ENCODE peak calls at places on chromosomes 4 and X, in seven cellular contexts. One of them, this sample, is unnamed.
A peak's percentile ranks its signal among the peaks of the same experiment; 100 is the strongest.

GRCh38 chr4:61332671-61333070 is 132.5 kb downstream of the ADGRL3 start:
- DNase-seq in CD8-positive, alpha-beta memory T cell: no peak
- DNase-seq in pancreas: no peak
- DNase-seq in GM03348: no peak
- DNase-seq in HEK293T: no peak
- DNase-seq in SIG-M5: no peak
- DNase-seq in left cardiac atrium: no peak
- DNase-seq in this sample: no peak

GRCh38 chr4:138562544-138562961 is 320.4 kb upstream of the SLC7A11 start:
- DNase-seq in CD8-positive, alpha-beta memory T cell: no peak
- DNase-seq in pancreas: no peak
- DNase-seq in GM03348: peak; percentile 62
- DNase-seq in HEK293T: no peak
- DNase-seq in SIG-M5: no peak
- DNase-seq in left cardiac atrium: no peak
- DNase-seq in this sample: no peak

GRCh38 chr4:70958681-70959080 is 34.8 kb upstream of the DCK start:
- DNase-seq in CD8-positive, alpha-beta memory T cell: no peak
- DNase-seq in pancreas: no peak
- DNase-seq in GM03348: peak; percentile 86
- DNase-seq in HEK293T: no peak
- DNase-seq in SIG-M5: no peak
- DNase-seq in left cardiac atrium: no peak
- DNase-seq in this sample: no peak

GRCh38 chrX:148416142-148416541 is 84.3 kb upstream of the AFF2 start:
- DNase-seq in CD8-positive, alpha-beta memory T cell: no peak
- DNase-seq in pancreas: no peak
- DNase-seq in GM03348: no peak
- DNase-seq in HEK293T: no peak
- DNase-seq in SIG-M5: no peak
- DNase-seq in left cardiac atrium: no peak
- DNase-seq in this sample: no peak

GRCh38 chr4:163558539-163559044 is 64.1 kb downstream of the TMA16 start:
- DNase-seq in CD8-positive, alpha-beta memory T cell: peak; percentile 36
- DNase-seq in pancreas: no peak
- DNase-seq in GM03348: no peak
- DNase-seq in HEK293T: no peak
- DNase-seq in SIG-M5: no peak
- DNase-seq in left cardiac atrium: no peak
- DNase-seq in this sample: no peak

GRCh38 chr4:156732634-156733033 is 239.0 kb downstream of the PDGFC start:
- DNase-seq in CD8-positive, alpha-beta memory T cell: no peak
- DNase-seq in pancreas: no peak
- DNase-seq in GM03348: no peak
- DNase-seq in HEK293T: no peak
- DNase-seq in SIG-M5: no peak
- DNase-seq in left cardiac atrium: no peak
- DNase-seq in this sample: no peak

GRCh38 chrX:81195712-81196111 is 6.0 kb downstream of the HMGN5 start:
- DNase-seq in CD8-positive, alpha-beta memory T cell: peak; percentile 24
- DNase-seq in pancreas: peak; percentile 53
- DNase-seq in GM03348: peak; percentile 32
- DNase-seq in HEK293T: peak; percentile 58
- DNase-seq in SIG-M5: peak; percentile 0
- DNase-seq in left cardiac atrium: peak; percentile 50
- DNase-seq in this sample: peak; percentile 52

GRCh38 chr4:129929052-129929451 is 833.1 kb downstream of the C4orf33 start:
- DNase-seq in CD8-positive, alpha-beta memory T cell: no peak
- DNase-seq in pancreas: no peak
- DNase-seq in GM03348: no peak
- DNase-seq in HEK293T: peak; percentile 4
- DNase-seq in SIG-M5: no peak
- DNase-seq in left cardiac atrium: no peak
- DNase-seq in this sample: no peak

GRCh38 chr4:24763631-24764302 is 31.6 kb upstream of the SOD3 start:
- DNase-seq in CD8-positive, alpha-beta memory T cell: no peak
- DNase-seq in pancreas: no peak
- DNase-seq in GM03348: peak; percentile 65
- DNase-seq in HEK293T: no peak
- DNase-seq in SIG-M5: no peak
- DNase-seq in left cardiac atrium: no peak
- DNase-seq in this sample: no peak

GRCh38 chrX:80667967-80668366 is 141.7 kb downstream of the BRWD3 start:
- DNase-seq in CD8-positive, alpha-beta memory T cell: no peak
- DNase-seq in pancreas: no peak
- DNase-seq in GM03348: no peak
- DNase-seq in HEK293T: no peak
- DNase-seq in SIG-M5: no peak
- DNase-seq in left cardiac atrium: no peak
- DNase-seq in this sample: no peak

GRCh38 chr4:155891058-155891457 is 12.4 kb upstream of the TDO2 start:
- DNase-seq in CD8-positive, alpha-beta memory T cell: no peak
- DNase-seq in pancreas: no peak
- DNase-seq in GM03348: no peak
- DNase-seq in HEK293T: no peak
- DNase-seq in SIG-M5: no peak
- DNase-seq in left cardiac atrium: no peak
- DNase-seq in this sample: no peak

GRCh38 chrX:341541-342101 is 23.0 kb upstream of the GTPBP6 start:
- DNase-seq in CD8-positive, alpha-beta memory T cell: no peak
- DNase-seq in pancreas: no peak
- DNase-seq in GM03348: no peak
- DNase-seq in HEK293T: no peak
- DNase-seq in SIG-M5: no peak
- DNase-seq in left cardiac atrium: no peak
- DNase-seq in this sample: no peak

GRCh38 chr4:40289366-40290188 is 45.6 kb upstream of the CHRNA9 start:
- DNase-seq in CD8-positive, alpha-beta memory T cell: no peak
- DNase-seq in pancreas: no peak
- DNase-seq in GM03348: no peak
- DNase-seq in HEK293T: no peak
- DNase-seq in SIG-M5: peak; percentile 48
- DNase-seq in left cardiac atrium: no peak
- DNase-seq in this sample: no peak

GRCh38 chr4:66298596-66298995 is 628.3 kb upstream of the EPHA5 start:
- DNase-seq in CD8-positive, alpha-beta memory T cell: no peak
- DNase-seq in pancreas: no peak
- DNase-seq in GM03348: no peak
- DNase-seq in HEK293T: no peak
- DNase-seq in SIG-M5: no peak
- DNase-seq in left cardiac atrium: no peak
- DNase-seq in this sample: no peak

GRCh38 chr4:169215656-169216055 is 55.1 kb downstream of the SH3RF1 start:
- DNase-seq in CD8-positive, alpha-beta memory T cell: no peak
- DNase-seq in pancreas: no peak
- DNase-seq in GM03348: no peak
- DNase-seq in HEK293T: no peak
- DNase-seq in SIG-M5: no peak
- DNase-seq in left cardiac atrium: no peak
- DNase-seq in this sample: no peak

GRCh38 chr4:173522874-173523395 is 7.1 kb downstream of the HAND2 start:
- DNase-seq in CD8-positive, alpha-beta memory T cell: no peak
- DNase-seq in pancreas: no peak
- DNase-seq in GM03348: no peak
- DNase-seq in HEK293T: no peak
- DNase-seq in SIG-M5: no peak
- DNase-seq in left cardiac atrium: peak; percentile 44
- DNase-seq in this sample: no peak

GRCh38 chrX:148552775-148553174 is 52.4 kb downstream of the AFF2 start:
- DNase-seq in CD8-positive, alpha-beta memory T cell: no peak
- DNase-seq in pancreas: no peak
- DNase-seq in GM03348: no peak
- DNase-seq in HEK293T: peak; percentile 17
- DNase-seq in SIG-M5: no peak
- DNase-seq in left cardiac atrium: no peak
- DNase-seq in this sample: no peak

GRCh38 chr4:78764498-78764961 is 11.6 kb upstream of the BMP2K start:
- DNase-seq in CD8-positive, alpha-beta memory T cell: no peak
- DNase-seq in pancreas: no peak
- DNase-seq in GM03348: no peak
- DNase-seq in HEK293T: no peak
- DNase-seq in SIG-M5: no peak
- DNase-seq in left cardiac atrium: no peak
- DNase-seq in this sample: no peak

GRCh38 chrX:12693754-12694153 is 97.5 kb upstream of the PRPS2 start:
- DNase-seq in CD8-positive, alpha-beta memory T cell: no peak
- DNase-seq in pancreas: no peak
- DNase-seq in GM03348: no peak
- DNase-seq in HEK293T: no peak
- DNase-seq in SIG-M5: no peak
- DNase-seq in left cardiac atrium: no peak
- DNase-seq in this sample: no peak

GRCh38 chr4:105106416-105106815 is 40.3 kb upstream of the TET2 start:
- DNase-seq in CD8-positive, alpha-beta memory T cell: no peak
- DNase-seq in pancreas: no peak
- DNase-seq in GM03348: no peak
- DNase-seq in HEK293T: no peak
- DNase-seq in SIG-M5: no peak
- DNase-seq in left cardiac atrium: no peak
- DNase-seq in this sample: no peak

GRCh38 chr4:127632420-127633403 is at the start of gene INTU:
- DNase-seq in CD8-positive, alpha-beta memory T cell: no peak
- DNase-seq in pancreas: peak; percentile 93
- DNase-seq in GM03348: peak; percentile 94
- DNase-seq in HEK293T: peak; percentile 93
- DNase-seq in SIG-M5: peak; percentile 70
- DNase-seq in left cardiac atrium: peak; percentile 97
- DNase-seq in this sample: peak; percentile 95

GRCh38 chr4:37068580-37068979 is 176.0 kb upstream of the NWD2 start:
- DNase-seq in CD8-positive, alpha-beta memory T cell: no peak
- DNase-seq in pancreas: no peak
- DNase-seq in GM03348: no peak
- DNase-seq in HEK293T: no peak
- DNase-seq in SIG-M5: no peak
- DNase-seq in left cardiac atrium: no peak
- DNase-seq in this sample: no peak

GRCh38 chr4:90597927-90598326 is 470.7 kb downstream of the CCSER1 start:
- DNase-seq in CD8-positive, alpha-beta memory T cell: no peak
- DNase-seq in pancreas: no peak
- DNase-seq in GM03348: no peak
- DNase-seq in HEK293T: no peak
- DNase-seq in SIG-M5: no peak
- DNase-seq in left cardiac atrium: no peak
- DNase-seq in this sample: no peak

GRCh38 chr4:6293097-6293445 is 23.4 kb downstream of the WFS1 start:
- DNase-seq in CD8-positive, alpha-beta memory T cell: no peak
- DNase-seq in pancreas: no peak
- DNase-seq in GM03348: no peak
- DNase-seq in HEK293T: no peak
- DNase-seq in SIG-M5: no peak
- DNase-seq in left cardiac atrium: no peak
- DNase-seq in this sample: no peak

GRCh38 chr4:129335263-129335662 is 239.3 kb downstream of the C4orf33 start:
- DNase-seq in CD8-positive, alpha-beta memory T cell: no peak
- DNase-seq in pancreas: no peak
- DNase-seq in GM03348: no peak
- DNase-seq in HEK293T: no peak
- DNase-seq in SIG-M5: no peak
- DNase-seq in left cardiac atrium: no peak
- DNase-seq in this sample: no peak

GRCh38 chr4:128831526-128832252 is 22.2 kb downstream of the JADE1 start:
- DNase-seq in CD8-positive, alpha-beta memory T cell: no peak
- DNase-seq in pancreas: no peak
- DNase-seq in GM03348: no peak
- DNase-seq in HEK293T: peak; percentile 23
- DNase-seq in SIG-M5: no peak
- DNase-seq in left cardiac atrium: no peak
- DNase-seq in this sample: no peak

GRCh38 chr4:57103051-57103450 is 7.1 kb downstream of the IGFBP7 start:
- DNase-seq in CD8-positive, alpha-beta memory T cell: no peak
- DNase-seq in pancreas: no peak
- DNase-seq in GM03348: no peak
- DNase-seq in HEK293T: no peak
- DNase-seq in SIG-M5: no peak
- DNase-seq in left cardiac atrium: peak; percentile 43
- DNase-seq in this sample: no peak

GRCh38 chr4:24988776-24989175 is 42.0 kb downstream of the LGI2 start:
- DNase-seq in CD8-positive, alpha-beta memory T cell: no peak
- DNase-seq in pancreas: no peak
- DNase-seq in GM03348: peak; percentile 76
- DNase-seq in HEK293T: peak; percentile 9
- DNase-seq in SIG-M5: no peak
- DNase-seq in left cardiac atrium: no peak
- DNase-seq in this sample: peak; percentile 31

GRCh38 chr4:7021930-7022658 is 21.1 kb upstream of the TADA2B start:
- DNase-seq in CD8-positive, alpha-beta memory T cell: no peak
- DNase-seq in pancreas: no peak
- DNase-seq in GM03348: peak; percentile 90
- DNase-seq in HEK293T: no peak
- DNase-seq in SIG-M5: no peak
- DNase-seq in left cardiac atrium: no peak
- DNase-seq in this sample: no peak

GRCh38 chrX:65195621-65196020 is 219.4 kb upstream of the ZC4H2 start:
- DNase-seq in CD8-positive, alpha-beta memory T cell: no peak
- DNase-seq in pancreas: no peak
- DNase-seq in GM03348: no peak
- DNase-seq in HEK293T: no peak
- DNase-seq in SIG-M5: no peak
- DNase-seq in left cardiac atrium: no peak
- DNase-seq in this sample: no peak

GRCh38 chrX:38879631-38880220 is 78.5 kb downstream of the MID1IP1 start:
- DNase-seq in CD8-positive, alpha-beta memory T cell: no peak
- DNase-seq in pancreas: peak; percentile 65
- DNase-seq in GM03348: no peak
- DNase-seq in HEK293T: no peak
- DNase-seq in SIG-M5: no peak
- DNase-seq in left cardiac atrium: no peak
- DNase-seq in this sample: no peak

GRCh38 chrX:111244238-111244750 is 26.0 kb downstream of the CAPN6 start:
- DNase-seq in CD8-positive, alpha-beta memory T cell: no peak
- DNase-seq in pancreas: no peak
- DNase-seq in GM03348: peak; percentile 27
- DNase-seq in HEK293T: peak; percentile 33
- DNase-seq in SIG-M5: no peak
- DNase-seq in left cardiac atrium: no peak
- DNase-seq in this sample: peak; percentile 0

GRCh38 chr4:57064811-57065711 is 45.1 kb downstream of the IGFBP7 start:
- DNase-seq in CD8-positive, alpha-beta memory T cell: no peak
- DNase-seq in pancreas: peak; percentile 24
- DNase-seq in GM03348: peak; percentile 74
- DNase-seq in HEK293T: no peak
- DNase-seq in SIG-M5: no peak
- DNase-seq in left cardiac atrium: peak; percentile 70
- DNase-seq in this sample: no peak

GRCh38 chrX:115233497-115234219 is at the start of gene LRCH2:
- DNase-seq in CD8-positive, alpha-beta memory T cell: no peak
- DNase-seq in pancreas: no peak
- DNase-seq in GM03348: peak; percentile 69
- DNase-seq in HEK293T: peak; percentile 78
- DNase-seq in SIG-M5: no peak
- DNase-seq in left cardiac atrium: peak; percentile 38
- DNase-seq in this sample: peak; percentile 63

GRCh38 chr4:183716302-183716701 is 57.2 kb downstream of the TRAPPC11 start:
- DNase-seq in CD8-positive, alpha-beta memory T cell: no peak
- DNase-seq in pancreas: no peak
- DNase-seq in GM03348: no peak
- DNase-seq in HEK293T: no peak
- DNase-seq in SIG-M5: no peak
- DNase-seq in left cardiac atrium: no peak
- DNase-seq in this sample: no peak

GRCh38 chrX:43500240-43500639 is 155.9 kb upstream of the MAOA start:
- DNase-seq in CD8-positive, alpha-beta memory T cell: no peak
- DNase-seq in pancreas: no peak
- DNase-seq in GM03348: no peak
- DNase-seq in HEK293T: no peak
- DNase-seq in SIG-M5: no peak
- DNase-seq in left cardiac atrium: no peak
- DNase-seq in this sample: no peak

GRCh38 chr4:8240211-8241041 is 29.1 kb upstream of the HTRA3 start:
- DNase-seq in CD8-positive, alpha-beta memory T cell: no peak
- DNase-seq in pancreas: no peak
- DNase-seq in GM03348: no peak
- DNase-seq in HEK293T: no peak
- DNase-seq in SIG-M5: no peak
- DNase-seq in left cardiac atrium: no peak
- DNase-seq in this sample: no peak

GRCh38 chrX:124502144-124502543 is 155.8 kb downstream of the SH2D1A start:
- DNase-seq in CD8-positive, alpha-beta memory T cell: no peak
- DNase-seq in pancreas: no peak
- DNase-seq in GM03348: no peak
- DNase-seq in HEK293T: no peak
- DNase-seq in SIG-M5: no peak
- DNase-seq in left cardiac atrium: no peak
- DNase-seq in this sample: no peak